ENCODE peak calls at places on chromosome X, in seven cellular contexts. V is AG09319, M is ascending aorta, X is hypothalamus, E is fibroblast of the aortic adventitia, B is spleen, L is NCI-H2081. U is an unnamed sample.

GRCh38 chrX:43640481-43640880 is 15.6 kb upstream of the MAOA start:
- DNase-seq in V (no peak), M (no peak), X (no peak), E (no peak), B (no peak), L (no peak), U (no peak)

GRCh38 chrX:70452143-70452733 is 7.6 kb downstream of the DLG3 start:
- DNase-seq in V (no peak), M (no peak), X (peak), E (peak), B (peak), L (peak), U (no peak)

GRCh38 chrX:9278475-9279270 is 186.2 kb upstream of the TBL1X start:
- DNase-seq in V (peak), M (no peak), X (no peak), E (peak), B (no peak), L (no peak), U (no peak)

GRCh38 chrX:7263961-7264360 is 116.0 kb upstream of the PUDP start:
- DNase-seq in V (no peak), M (no peak), X (no peak), E (no peak), B (no peak), L (no peak), U (no peak)

GRCh38 chrX:131607796-131608369 is 64.0 kb downstream of the OR13H1 start:
- DNase-seq in V (no peak), M (no peak), X (no peak), E (no peak), B (no peak), L (no peak), U (no peak)

GRCh38 chrX:24646745-24647182 is 383 bp downstream of the PCYT1B start:
- DNase-seq in V (no peak), M (no peak), X (no peak), E (peak), B (no peak), L (no peak), U (peak)

GRCh38 chrX:38089173-38089982 is 83.0 kb downstream of the SYTL5 start:
- DNase-seq in V (no peak), M (no peak), X (no peak), E (no peak), B (no peak), L (no peak), U (no peak)

GRCh38 chrX:40644821-40645358 is 2.5 kb downstream of the CXorf38 start:
- DNase-seq in V (peak), M (no peak), X (peak), E (peak), B (peak), L (no peak), U (no peak)

GRCh38 chrX:66635360-66635759 is 3.5 kb downstream of the EDA2R start:
- DNase-seq in V (no peak), M (no peak), X (no peak), E (peak), B (no peak), L (no peak), U (no peak)

GRCh38 chrX:10047133-10047532 is 80.0 kb downstream of the CLDN34 start:
- DNase-seq in V (no peak), M (no peak), X (no peak), E (no peak), B (no peak), L (no peak), U (no peak)

GRCh38 chrX:23884427-23885024 is 23.2 kb downstream of the APOO start:
- DNase-seq in V (no peak), M (no peak), X (no peak), E (no peak), B (no peak), L (no peak), U (no peak)

GRCh38 chrX:46910415-46910814 is 1.8 kb upstream of the JADE3 start:
- DNase-seq in V (no peak), M (no peak), X (no peak), E (no peak), B (no peak), L (no peak), U (no peak)

GRCh38 chrX:68146054-68146453 is 287.2 kb downstream of the OPHN1 start:
- DNase-seq in V (peak), M (no peak), X (no peak), E (peak), B (no peak), L (no peak), U (no peak)

GRCh38 chrX:119529355-119530276 is 35.6 kb downstream of the STEEP1 start:
- DNase-seq in V (no peak), M (no peak), X (no peak), E (no peak), B (peak), L (no peak), U (no peak)

GRCh38 chrX:38627683-38628082 is 66.3 kb downstream of the TSPAN7 start:
- DNase-seq in V (no peak), M (no peak), X (no peak), E (no peak), B (no peak), L (no peak), U (no peak)